ENCODE peak calls at places on chromosomes 4 and X, in six cellular contexts. N is neuronal stem cell, J is mesenchymal stem cell, A is IMR-90, I is trophoblast cell, U is H1. H is an unnamed sample. For H3K4me1, the result is how much of the 10 kb centered on the place peaks cover.

GRCh38 chr4:14928035-14928434 is 74.2 kb upstream of the CPEB2 start:
- DNase-seq in N (no peak), J (no peak), A (no peak), I (no peak), U (no peak), H (no peak)

GRCh38 chr4:181181331-181181730 is 1061.9 kb upstream of the TENM3 start:
- DNase-seq in N (no peak), J (no peak), A (no peak), I (no peak), U (no peak), H (no peak)

GRCh38 chrX:78092296-78092695 is 11.8 kb upstream of the PGK1 start:
- DNase-seq in N (no peak), J (peak), A (peak), I (no peak), U (peak), H (peak)

GRCh38 chrX:45716747-45717146 is 516.1 kb upstream of the DIPK2B start:
- DNase-seq in N (no peak), J (no peak), A (no peak), I (no peak), U (no peak), H (no peak)

GRCh38 chrX:111504941-111505340 is 6.5 kb upstream of the SERTM2 start:
- DNase-seq in N (no peak), J (no peak), A (no peak), I (no peak), U (no peak), H (no peak)

GRCh38 chr4:150591284-150591874 is 9.4 kb downstream of the MAB21L2 start:
- DNase-seq in N (peak), J (peak), A (no peak), I (peak), U (peak), H (peak)

GRCh38 chrX:17470136-17470535 is 95.1 kb downstream of the NHS start:
- DNase-seq in N (no peak), J (no peak), A (peak), I (no peak), U (no peak), H (no peak)

GRCh38 chrX:119943185-119943988 is at the start of gene NKAP:
- DNase-seq in N (peak), J (peak), A (peak), I (peak), U (peak), H (peak)

GRCh38 chrX:68363984-68364383 is 69.3 kb downstream of the OPHN1 start:
- DNase-seq in N (no peak), J (peak), A (no peak), I (no peak), U (no peak), H (no peak)

GRCh38 chr4:76738081-76738931 is 159.6 kb downstream of the SOWAHB start:
- DNase-seq in N (no peak), J (peak), A (peak), I (no peak), U (no peak), H (no peak)

GRCh38 chr4:19982556-19982955 is 269.1 kb upstream of the SLIT2 start:
- DNase-seq in N (no peak), J (peak), A (peak), I (no peak), U (no peak), H (no peak)

GRCh38 chr4:147638365-147638764 is 21.2 kb downstream of the TMEM184C start:
- DNase-seq in N (no peak), J (no peak), A (no peak), I (no peak), U (no peak), H (no peak)

GRCh38 chrX:47573334-47574095 is 8.7 kb upstream of the TIMP1 start:
- DNase-seq in N (peak), J (peak), A (peak), I (no peak), U (peak), H (peak)

GRCh38 chr4:40228497-40229365 is 31.9 kb downstream of the RHOH start:
- DNase-seq in N (no peak), J (peak), A (no peak), I (no peak), U (peak), H (peak)

GRCh38 chr4:17168571-17168970 is 270.1 kb upstream of the LDB2 start:
- DNase-seq in N (no peak), J (peak), A (peak), I (no peak), U (no peak), H (no peak)

GRCh38 chr4:2484169-2484568 is 15.3 kb downstream of the RNF4 start:
- DNase-seq in N (no peak), J (no peak), A (no peak), I (no peak), U (no peak), H (no peak)

GRCh38 chr4:2482693-2483092 is 13.8 kb downstream of the RNF4 start:
- DNase-seq in N (no peak), J (no peak), A (peak), I (no peak), U (no peak), H (no peak)

GRCh38 chr4:2484993-2485392 is 16.1 kb downstream of the RNF4 start:
- DNase-seq in N (no peak), J (no peak), A (no peak), I (no peak), U (no peak), H (no peak)

GRCh38 chr4:2482192-2482591 is 13.3 kb downstream of the RNF4 start:
- DNase-seq in N (no peak), J (no peak), A (no peak), I (no peak), U (no peak), H (no peak)

DNA sequence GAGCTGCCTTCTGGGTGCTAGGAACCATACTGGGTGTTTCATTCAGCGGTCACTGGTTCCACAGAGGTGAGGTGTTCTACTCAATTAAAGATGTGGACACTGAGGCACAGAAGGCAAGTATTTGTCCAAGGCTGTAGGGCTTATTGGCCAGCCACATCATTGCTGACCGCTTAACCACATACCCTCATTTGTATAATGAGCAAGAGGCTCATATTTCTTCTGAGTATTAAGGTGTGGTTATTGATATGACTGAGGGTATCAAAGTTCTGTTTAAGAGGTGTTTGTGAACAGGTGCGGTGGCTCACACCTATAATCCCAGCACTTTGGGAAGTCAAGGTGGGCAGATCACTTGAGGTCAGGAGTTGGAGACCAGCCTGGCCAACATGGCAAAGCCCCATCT is 14.3 kb downstream of the RNF4 start:
- DNase-seq in N (no peak), J (no peak), A (no peak), I (no peak), U (no peak), H (no peak)
- H3K4me1 ChIP-seq in N (under half), J (under half), A (under half), I (under half), U (under half), H (under half)

GRCh38 chr4:143099693-143100092 is 85.0 kb upstream of the USP38 start:
- DNase-seq in N (no peak), J (no peak), A (no peak), I (no peak), U (no peak), H (no peak)
- H4K91ac ChIP-seq in N (no peak), J (no peak), A (no peak), I (no peak), U (no peak), H (no peak)

DNA sequence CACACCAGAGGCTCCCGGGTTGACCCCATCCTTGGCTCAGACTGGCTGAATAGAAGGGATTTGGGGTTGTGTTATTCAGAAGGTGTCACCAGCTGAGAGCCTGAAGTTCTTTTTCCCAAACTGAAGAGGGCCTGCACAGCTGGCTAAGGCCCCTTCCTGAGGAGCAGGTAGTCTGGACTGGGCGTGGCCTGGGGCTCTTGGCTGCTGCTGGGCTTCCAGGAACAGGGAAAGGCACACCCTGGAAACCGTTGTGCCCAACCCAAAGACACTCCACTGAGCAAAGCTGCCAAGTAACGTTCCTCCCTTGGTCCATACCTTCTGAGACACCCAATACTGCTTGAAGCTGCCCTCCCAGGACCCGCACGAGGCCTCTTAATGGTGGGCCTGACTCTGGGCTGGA is 8.3 kb upstream of the CXCR3 start:
- DNase-seq in N (no peak), J (no peak), A (no peak), I (no peak), U (no peak), H (no peak)
- H3K4me1 ChIP-seq in N (under half), J (under half), A (under half), I (under half), U (under half), H (under half)

GRCh38 chrX:142686653-142687283 is 339.0 kb upstream of the SPANXN4 start:
- DNase-seq in N (no peak), J (no peak), A (no peak), I (no peak), U (no peak), H (no peak)
- H4K91ac ChIP-seq in N (no peak), J (no peak), A (no peak), I (no peak), U (no peak), H (no peak)

GRCh38 chr4:43843501-43843900 is 605.1 kb downstream of the KCTD8 start:
- DNase-seq in N (no peak), J (no peak), A (peak), I (no peak), U (no peak), H (no peak)

GRCh38 chr4:43842594-43842993 is 606.0 kb downstream of the KCTD8 start:
- DNase-seq in N (no peak), J (no peak), A (no peak), I (no peak), U (no peak), H (no peak)

GRCh38 chr4:43846111-43846587 is 602.5 kb downstream of the KCTD8 start:
- DNase-seq in N (no peak), J (no peak), A (no peak), I (no peak), U (no peak), H (no peak)
- H3K4me1 ChIP-seq in N (under half), J (under half), A (under half), I (under half), U (under half), H (under half)

DNA sequence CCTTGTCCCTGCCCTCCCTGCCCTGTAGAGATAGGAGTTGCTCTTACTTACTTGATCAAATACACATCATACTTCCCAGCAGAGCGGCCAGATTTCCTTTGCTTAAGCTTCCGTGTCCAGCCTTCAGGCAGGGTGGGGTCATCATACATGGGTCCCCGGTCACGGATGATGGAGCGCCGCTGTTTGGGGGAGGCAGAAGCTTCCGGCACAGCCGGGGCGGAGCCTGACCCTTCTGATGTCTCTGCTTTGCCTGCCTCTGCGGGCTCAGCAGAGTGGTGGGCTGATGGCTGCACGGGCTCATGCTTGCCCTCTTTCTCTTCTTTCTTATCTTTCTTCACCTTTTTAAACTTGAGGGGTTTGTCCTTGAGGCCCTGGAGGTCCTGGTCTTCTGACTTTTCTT is 12.5 kb upstream of the IRAK1 start:
- DNase-seq in N (no peak), J (no peak), A (no peak), I (no peak), U (no peak), H (no peak)
- H4K91ac ChIP-seq in N (no peak), J (no peak), A (no peak), I (no peak), U (no peak), H (no peak)

GRCh38 chr4:26289421-26289820 is 31.4 kb upstream of the RBPJ start:
- DNase-seq in N (no peak), J (no peak), A (no peak), I (no peak), U (no peak), H (no peak)
- H3K4me1 ChIP-seq in N (under half), J (under half), A (under half), I (under half), U (under half), H (under half)

GRCh38 chrX:44232100-44232499 is 111.4 kb downstream of the EFHC2 start:
- DNase-seq in N (no peak), J (no peak), A (no peak), I (no peak), U (no peak), H (no peak)

GRCh38 chrX:44239036-44239435 is 104.4 kb downstream of the EFHC2 start:
- DNase-seq in N (no peak), J (no peak), A (no peak), I (no peak), U (no peak), H (no peak)

GRCh38 chrX:44234541-44234940 is 108.9 kb downstream of the EFHC2 start:
- DNase-seq in N (no peak), J (no peak), A (no peak), I (peak), U (no peak), H (no peak)

GRCh38 chrX:44235534-44235933 is 107.9 kb downstream of the EFHC2 start:
- DNase-seq in N (no peak), J (no peak), A (no peak), I (no peak), U (no peak), H (no peak)

DNA sequence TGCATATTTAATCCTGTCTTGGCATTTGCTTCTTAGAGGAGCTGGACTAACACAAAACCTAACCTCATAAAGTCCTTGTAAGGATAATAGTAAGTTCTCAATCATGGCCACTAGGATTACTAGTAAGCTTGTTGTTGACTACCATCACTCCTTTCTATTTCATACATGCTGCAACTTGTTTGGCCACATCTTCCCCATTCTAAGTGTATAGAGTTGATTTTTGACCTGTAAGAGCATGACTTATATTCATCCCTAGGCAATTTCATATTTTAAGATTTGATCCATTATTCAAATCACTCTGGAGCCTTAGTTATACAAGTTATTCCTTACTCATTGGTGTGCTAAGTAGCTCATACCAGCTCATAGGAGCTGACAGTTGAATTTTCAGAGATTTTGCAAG is 109.4 kb downstream of the EFHC2 start:
- DNase-seq in N (no peak), J (no peak), A (no peak), I (peak), U (no peak), H (no peak)
- H4K91ac ChIP-seq in N (no peak), J (no peak), A (no peak), I (no peak), U (no peak), H (no peak)

DNA sequence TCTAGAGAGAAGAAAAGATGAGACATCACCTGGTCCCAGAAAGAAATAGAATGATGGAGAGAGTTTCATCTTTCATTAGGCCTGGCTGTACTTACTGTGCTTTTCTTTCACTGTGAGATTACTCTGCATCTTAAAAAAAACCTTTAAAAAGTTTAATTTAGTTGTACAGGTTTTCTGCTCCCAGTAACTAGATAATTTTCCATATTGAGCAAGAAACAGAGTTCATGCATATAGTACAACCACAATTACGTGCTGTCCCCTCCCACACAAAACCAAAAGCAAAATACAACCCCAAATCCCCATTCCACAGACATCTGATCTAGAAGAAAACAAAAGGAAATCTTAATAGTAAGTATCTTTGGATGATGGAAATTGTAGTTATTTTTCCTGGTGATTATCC is 371.2 kb downstream of the SH2D1A start:
- DNase-seq in N (no peak), J (no peak), A (no peak), I (no peak), U (no peak), H (no peak)
- H3K4me1 ChIP-seq in N (under half), J (under half), A (under half), I (under half), U (under half), H (under half)